ENCODE peak calls at places on chromosome 12, in nine cellular contexts. T, W, Q, P, C, X, I, U and L are unnamed samples.

GRCh38 chr12:18320036-18320617 is 58.8 kb downstream of the PIK3C2G start:
- DNase-seq in I (peak; percentile 72), W (no peak), Q (no peak), U (no peak), C (no peak), T (no peak), P (peak; percentile 79), X (no peak), L (no peak)

GRCh38 chr12:1204581-1205121 is 213.6 kb downstream of the ERC1 start:
- DNase-seq in T (no peak), Q (no peak), P (no peak), C (peak; percentile 19), I (peak; percentile 29), W (no peak), X (no peak), U (no peak), L (no peak)

GRCh38 chr12:57190037-57190436 is 26.6 kb upstream of the NXPH4 start:
- DNase-seq in X (no peak), T (no peak), P (no peak), Q (no peak), W (no peak), I (no peak), U (no peak), C (no peak), L (no peak)

GRCh38 chr12:857611-858010 is 91.9 kb downstream of the RAD52 start:
- DNase-seq in C (no peak), W (no peak), P (no peak), T (peak; percentile 70), Q (no peak), U (peak; percentile 64), I (peak; percentile 66), X (no peak), L (no peak)

GRCh38 chr12:12606793-12607589 is 4.7 kb upstream of the CREBL2 start:
- DNase-seq in W (no peak), P (no peak), X (no peak), T (no peak), I (peak; percentile 13), Q (no peak), C (no peak), U (no peak), L (no peak)

GRCh38 chr12:1474059-1474537 is 120.3 kb downstream of the FBXL14 start:
- DNase-seq in U (no peak), I (peak; percentile 97), X (no peak), W (no peak), Q (no peak), P (no peak), T (no peak), C (no peak), L (peak; percentile 36)

GRCh38 chr12:3770891-3771290 is 18.0 kb upstream of the CRACR2A start:
- DNase-seq in Q (no peak), T (no peak), C (no peak), W (no peak), X (no peak), P (no peak), I (peak; percentile 12), U (no peak), L (no peak)

GRCh38 chr12:29591140-29592020 is 93.9 kb upstream of the OVCH1 start:
- DNase-seq in P (peak; percentile 62), C (no peak), Q (no peak), T (no peak), X (no peak), U (peak; percentile 20), I (peak; percentile 66), W (no peak), L (no peak)

GRCh38 chr12:101173197-101173749 is 36.8 kb downstream of the SLC5A8 start:
- DNase-seq in Q (no peak), I (no peak), W (no peak), P (no peak), T (no peak), C (no peak), U (no peak), X (no peak), L (no peak)

GRCh38 chr12:26017484-26018211 is 59.2 kb downstream of the RASSF8 start:
- DNase-seq in C (peak; percentile 16), P (peak; percentile 85), Q (no peak), T (no peak), I (peak; percentile 45), W (no peak), X (peak; percentile 16), U (no peak), L (no peak)

GRCh38 chr12:110750784-110751461 is 8.2 kb upstream of the PPP1CC start:
- DNase-seq in Q (no peak), I (no peak), W (no peak), X (no peak), C (no peak), P (no peak), T (peak; percentile 33), U (peak; percentile 21), L (no peak)

GRCh38 chr12:127873306-127873705 is 393.7 kb upstream of the TMEM132C start:
- DNase-seq in X (no peak), C (no peak), I (no peak), Q (no peak), U (no peak), P (no peak), W (no peak), T (no peak), L (no peak)

GRCh38 chr12:5985471-5985870 is 40.4 kb upstream of the ANO2 start:
- DNase-seq in P (peak; percentile 48), Q (no peak), I (no peak), X (no peak), U (no peak), W (no peak), C (no peak), T (no peak), L (no peak)

DNA sequence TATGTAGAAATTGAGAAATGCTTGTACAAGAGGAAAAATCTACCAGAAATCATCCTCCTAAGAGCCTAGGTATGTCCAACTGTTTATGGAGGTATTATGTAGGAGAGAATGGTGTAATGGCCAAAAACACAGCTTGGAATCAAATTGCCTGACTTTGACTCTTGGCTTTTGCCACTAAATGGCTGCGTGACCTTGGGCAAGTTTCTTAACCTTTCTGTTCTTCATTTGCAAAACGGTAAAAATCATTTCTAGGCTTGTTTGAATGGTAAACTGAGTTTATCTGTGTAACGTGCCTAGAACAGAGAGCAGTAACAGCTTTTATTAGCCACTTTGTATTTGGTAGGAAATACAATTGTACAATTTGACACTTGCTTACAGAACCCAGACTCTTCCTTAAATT is 4.9 kb upstream of the GRIP1 start:
- DNase-seq in C (no peak), P (no peak), X (no peak), Q (no peak), W (no peak), I (no peak), U (no peak), T (no peak), L (no peak)
- H3K27me3 ChIP-seq in C (peaks cover 4% of the 10 kb centered on the region), P (no peaks in the 10 kb centered on the region), X (no peaks in the 10 kb centered on the region), Q (no peaks in the 10 kb centered on the region), W (no peaks in the 10 kb centered on the region), I (peaks cover 10% of the 10 kb centered on the region), U (no peaks in the 10 kb centered on the region), T (peaks cover 14% of the 10 kb centered on the region), L (no peaks in the 10 kb centered on the region)

DNA sequence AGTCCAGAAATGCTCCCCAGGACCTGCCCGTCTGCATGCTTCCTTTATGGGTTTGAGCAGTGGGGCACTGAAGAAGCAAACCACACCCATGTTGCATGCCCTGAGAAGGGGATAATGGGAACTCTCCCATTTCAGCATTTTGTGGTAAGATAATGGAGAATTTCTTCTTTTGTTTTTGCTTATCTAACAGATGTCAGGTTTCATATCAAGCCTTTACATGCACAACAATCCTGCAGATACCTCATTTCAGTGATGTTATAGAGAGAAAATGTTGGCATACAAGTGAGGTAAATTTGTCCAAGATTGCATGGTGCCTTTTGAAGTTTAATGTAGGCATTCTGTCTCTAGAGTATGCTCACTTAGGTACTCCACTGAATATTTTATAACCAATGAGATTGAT is 177.0 kb downstream of the ALX1 start:
- DNase-seq in T (no peak), Q (no peak), I (no peak), W (no peak), U (no peak), X (no peak), C (no peak), P (no peak), L (no peak)
- H3K27ac ChIP-seq in T (no peak overlapping the region), Q (no peak overlapping the region), I (no peak overlapping the region), W (no peak overlapping the region), U (no peak overlapping the region), X (no peak overlapping the region), C (no peak overlapping the region), P (no peak overlapping the region), L (no peak overlapping the region)

GRCh38 chr12:64610660-64611429 is 550 bp downstream of the RASSF3 start:
- DNase-seq in P (peak; percentile 80), W (peak; percentile 28), I (peak; percentile 78), C (peak; percentile 71), X (peak; percentile 65), T (peak; percentile 47), Q (peak; percentile 77), U (peak; percentile 64), L (no peak)

GRCh38 chr12:64610092-64610659 is at the start of gene RASSF3:
- DNase-seq in T (peak; percentile 44), Q (peak; percentile 78), C (peak; percentile 84), P (peak; percentile 90), W (no peak), U (peak; percentile 70), I (peak; percentile 77), X (peak; percentile 71), L (no peak)

GRCh38 chr12:64609543-64610091 is 678 bp upstream of the RASSF3 start:
- DNase-seq in C (no peak), T (no peak), P (peak; percentile 50), Q (no peak), X (no peak), I (peak; percentile 60), W (no peak), U (no peak), L (no peak)

GRCh38 chr12:64611430-64612286 is 1.4 kb downstream of the RASSF3 start:
- DNase-seq in T (peak; percentile 49), C (no peak), X (peak; percentile 56), I (peak; percentile 52), P (peak; percentile 41), U (no peak), Q (peak; percentile 33), W (no peak), L (no peak)

DNA sequence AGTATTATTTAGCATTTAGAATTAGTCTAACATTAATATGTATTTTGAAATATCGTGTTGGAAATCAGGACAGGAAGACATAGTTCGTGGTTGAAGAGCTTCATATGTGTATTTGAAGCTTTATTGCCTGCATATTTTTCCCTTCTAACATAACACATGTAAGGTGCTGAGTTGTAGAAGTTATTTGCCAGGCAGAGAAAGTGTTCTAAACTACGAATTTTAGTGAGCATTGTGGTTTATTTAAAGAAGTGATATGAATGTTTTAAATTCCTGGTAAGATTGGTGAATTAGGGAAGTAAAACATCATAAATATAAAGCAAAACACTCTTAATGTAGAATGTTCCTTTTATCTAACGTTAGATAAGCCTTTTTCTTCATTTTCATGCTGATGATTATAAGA is 2.5 kb downstream of the RASSF3 start:
- DNase-seq in U (no peak), W (no peak), X (no peak), P (no peak), C (no peak), I (no peak), Q (no peak), T (no peak), L (no peak)
- H3K4me3 ChIP-seq in U (peak overlapping the region; percentile 93), W (peak overlapping the region; percentile 91), X (no peak overlapping the region), P (no peak overlapping the region), C (no peak overlapping the region), I (no peak overlapping the region), Q (peak overlapping the region; percentile 96), T (peak overlapping the region; percentile 85), L (peak overlapping the region; percentile 74)

DNA sequence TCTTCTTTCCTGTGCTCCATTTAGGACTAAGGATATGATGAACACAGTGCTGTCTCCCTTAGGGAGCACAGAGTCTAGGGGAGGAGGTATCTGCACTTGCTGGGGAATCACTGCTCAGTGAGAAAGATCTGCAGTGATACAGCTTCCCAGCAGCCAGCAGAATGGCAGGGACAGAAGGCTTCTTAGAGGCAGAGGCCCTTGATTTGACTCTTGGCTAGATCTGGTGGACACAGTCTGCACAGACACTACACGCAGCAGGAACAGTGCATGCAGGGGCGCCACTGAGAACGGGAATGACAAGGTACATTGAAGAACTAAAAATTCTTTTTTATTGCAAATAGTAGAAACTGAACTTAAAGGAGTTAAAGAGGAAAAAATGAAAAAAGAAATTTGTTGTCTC is 51.6 kb downstream of the KCNA1 start:
- DNase-seq in W (no peak), P (no peak), I (no peak), Q (no peak), T (no peak), U (no peak), X (no peak), C (no peak), L (no peak)
- H3K27me3 ChIP-seq in W (no peaks in the 10 kb centered on the region), P (peaks cover 29% of the 10 kb centered on the region), I (no peaks in the 10 kb centered on the region), Q (peaks cover 3% of the 10 kb centered on the region), T (peaks cover 27% of the 10 kb centered on the region), U (no peaks in the 10 kb centered on the region), X (no peaks in the 10 kb centered on the region), C (peaks cover 63% of the 10 kb centered on the region), L (no peaks in the 10 kb centered on the region)